ENCODE peak calls at places on chromosomes 2 and 18, in seven cellular contexts. H is substantia nigra, B is kidney, V is neuronal stem cell, I is tibial nerve, J is left ventricle myocardium inferior, G is MM.1S. Z is an unnamed sample.

GRCh38 chr2:185074156-185074555 is 475.8 kb downstream of the ZNF804A start:
- DNase-seq in H (no peak), B (no peak), V (no peak), I (no peak), J (no peak), G (no peak), Z (no peak)

GRCh38 chr2:28325567-28326468 is 66.8 kb upstream of the FOSL2 start:
- DNase-seq in H (no peak), B (peak), V (no peak), I (no peak), J (no peak), G (no peak), Z (no peak)

GRCh38 chr18:24600076-24600654 is 139.7 kb downstream of the HRH4 start:
- DNase-seq in H (no peak), B (no peak), V (peak), I (peak), J (no peak), G (peak), Z (no peak)

GRCh38 chr2:172195836-172196376 is 93.2 kb upstream of the DLX2 start:
- DNase-seq in H (no peak), B (no peak), V (no peak), I (no peak), J (no peak), G (no peak), Z (no peak)

GRCh38 chr18:59148192-59148591 is 8.5 kb downstream of the SEC11C start:
- DNase-seq in H (no peak), B (no peak), V (no peak), I (no peak), J (no peak), G (no peak), Z (no peak)

GRCh38 chr18:37412757-37413156 is 152.8 kb downstream of the CELF4 start:
- DNase-seq in H (no peak), B (no peak), V (no peak), I (no peak), J (no peak), G (no peak), Z (no peak)

GRCh38 chr2:155062250-155062985 is 363.9 kb downstream of the KCNJ3 start:
- DNase-seq in H (no peak), B (no peak), V (no peak), I (no peak), J (no peak), G (no peak), Z (no peak)

GRCh38 chr2:172283476-172283875 is 143.9 kb upstream of the ITGA6 start:
- DNase-seq in H (no peak), B (no peak), V (no peak), I (no peak), J (no peak), G (no peak), Z (no peak)

GRCh38 chr2:160752475-160753330 is 259.1 kb upstream of the RBMS1 start:
- DNase-seq in H (no peak), B (no peak), V (no peak), I (no peak), J (no peak), G (no peak), Z (no peak)

GRCh38 chr2:110794390-110794789 is 62.0 kb downstream of the ACOXL start:
- DNase-seq in H (no peak), B (no peak), V (no peak), I (no peak), J (no peak), G (no peak), Z (no peak)

GRCh38 chr2:195520671-195521155 is 136.3 kb upstream of the SLC39A10 start:
- DNase-seq in H (no peak), B (no peak), V (no peak), I (no peak), J (no peak), G (no peak), Z (no peak)

GRCh38 chr2:234830853-234831252 is 121.0 kb upstream of the SH3BP4 start:
- DNase-seq in H (no peak), B (no peak), V (no peak), I (no peak), J (no peak), G (no peak), Z (no peak)

GRCh38 chr2:671072-671471 is 6.1 kb downstream of the TMEM18 start:
- DNase-seq in H (no peak), B (no peak), V (no peak), I (no peak), J (no peak), G (no peak), Z (no peak)

GRCh38 chr2:17306706-17307105 is 211.5 kb downstream of the RAD51AP2 start:
- DNase-seq in H (no peak), B (no peak), V (no peak), I (no peak), J (no peak), G (no peak), Z (no peak)

GRCh38 chr18:596288-596881 is 403 bp upstream of the CLUL1 start:
- DNase-seq in H (no peak), B (peak), V (peak), I (no peak), J (no peak), G (peak), Z (no peak)

GRCh38 chr2:204776781-204777559 is 231.7 kb downstream of the PARD3B start:
- DNase-seq in H (no peak), B (no peak), V (no peak), I (no peak), J (no peak), G (no peak), Z (no peak)

GRCh38 chr2:1518891-1519530 is 105.7 kb downstream of the TPO start:
- DNase-seq in H (no peak), B (peak), V (no peak), I (no peak), J (peak), G (no peak), Z (no peak)

GRCh38 chr2:96157649-96158553 is 12.7 kb upstream of the DUSP2 start:
- DNase-seq in H (no peak), B (no peak), V (no peak), I (no peak), J (no peak), G (no peak), Z (peak)

GRCh38 chr18:8989017-8989416 is 113.5 kb upstream of the NDUFV2 start:
- DNase-seq in H (no peak), B (no peak), V (no peak), I (no peak), J (no peak), G (no peak), Z (no peak)

GRCh38 chr2:10980886-10981425 is 69.2 kb downstream of the KCNF1 start:
- DNase-seq in H (no peak), B (no peak), V (no peak), I (no peak), J (no peak), G (no peak), Z (no peak)

GRCh38 chr2:96135621-96136020 is 2.7 kb downstream of the ASTL start:
- DNase-seq in H (no peak), B (peak), V (no peak), I (no peak), J (no peak), G (no peak), Z (peak)

GRCh38 chr2:139354518-139354917 is 574.3 kb upstream of the NXPH2 start:
- DNase-seq in H (no peak), B (no peak), V (no peak), I (no peak), J (no peak), G (peak), Z (no peak)

GRCh38 chr2:109525836-109526235 is 87.9 kb downstream of the SEPTIN10 start:
- DNase-seq in H (no peak), B (no peak), V (no peak), I (no peak), J (no peak), G (no peak), Z (no peak)

GRCh38 chr2:241344925-241345651 is 11.0 kb upstream of the FARP2 start:
- DNase-seq in H (no peak), B (no peak), V (no peak), I (no peak), J (no peak), G (no peak), Z (no peak)

GRCh38 chr2:138079976-138080375 is 115.7 kb downstream of the HNMT start:
- DNase-seq in H (no peak), B (no peak), V (no peak), I (no peak), J (no peak), G (no peak), Z (no peak)

GRCh38 chr2:40935349-40935748 is 483.5 kb upstream of the SLC8A1 start:
- DNase-seq in H (no peak), B (no peak), V (no peak), I (no peak), J (no peak), G (no peak), Z (no peak)

GRCh38 chr2:112712465-112712864 is 8.4 kb upstream of the NT5DC4 start:
- DNase-seq in H (no peak), B (no peak), V (no peak), I (no peak), J (no peak), G (no peak), Z (no peak)
- H3K27ac ChIP-seq in H (no peak), B (peak), V (no peak), I (no peak), J (no peak), G (no peak), Z (no peak)

GRCh38 chr2:203578511-203579130 is 43.5 kb upstream of the RAPH1 start:
- DNase-seq in H (no peak), B (no peak), V (no peak), I (no peak), J (no peak), G (no peak), Z (no peak)
- H3K27ac ChIP-seq in H (no peak), B (no peak), V (no peak), I (no peak), J (peak), G (peak), Z (no peak)

GRCh38 chr2:24457730-24458129 is 33.3 kb upstream of the NCOA1 start:
- DNase-seq in H (no peak), B (no peak), V (no peak), I (no peak), J (no peak), G (no peak), Z (no peak)
- H3K27ac ChIP-seq in H (no peak), B (no peak), V (no peak), I (no peak), J (no peak), G (no peak), Z (no peak)

GRCh38 chr18:2687390-2688001 is 32.0 kb downstream of the SMCHD1 start:
- DNase-seq in H (no peak), B (no peak), V (no peak), I (no peak), J (no peak), G (peak), Z (no peak)
- H3K27ac ChIP-seq in H (no peak), B (no peak), V (no peak), I (no peak), J (no peak), G (peak), Z (no peak)

GRCh38 chr2:36452279-36452678 is 96.7 kb downstream of the CRIM1 start:
- DNase-seq in H (no peak), B (no peak), V (no peak), I (no peak), J (no peak), G (no peak), Z (no peak)

GRCh38 chr2:36449943-36450392 is 94.4 kb downstream of the CRIM1 start:
- DNase-seq in H (no peak), B (no peak), V (no peak), I (no peak), J (no peak), G (no peak), Z (no peak)

GRCh38 chr2:36451512-36451911 is 95.9 kb downstream of the CRIM1 start:
- DNase-seq in H (no peak), B (no peak), V (no peak), I (no peak), J (no peak), G (no peak), Z (no peak)

GRCh38 chr2:36449213-36449612 is 93.6 kb downstream of the CRIM1 start:
- DNase-seq in H (no peak), B (no peak), V (no peak), I (no peak), J (no peak), G (no peak), Z (no peak)

GRCh38 chr2:36450466-36451196 is 95.1 kb downstream of the CRIM1 start:
- DNase-seq in H (no peak), B (no peak), V (no peak), I (no peak), J (no peak), G (no peak), Z (no peak)
- H3K27ac ChIP-seq in H (no peak), B (no peak), V (no peak), I (peak), J (peak), G (no peak), Z (no peak)

GRCh38 chr2:217978536-217979150 is 24.2 kb downstream of the TNS1 start:
- DNase-seq in H (no peak), B (peak), V (no peak), I (no peak), J (no peak), G (no peak), Z (no peak)

GRCh38 chr2:217977840-217978535 is 24.8 kb downstream of the TNS1 start:
- DNase-seq in H (no peak), B (no peak), V (no peak), I (no peak), J (no peak), G (no peak), Z (no peak)

GRCh38 chr2:217980036-217980435 is 22.8 kb downstream of the TNS1 start:
- DNase-seq in H (no peak), B (peak), V (no peak), I (no peak), J (no peak), G (no peak), Z (no peak)

GRCh38 chr2:217980591-217980990 is 22.2 kb downstream of the TNS1 start:
- DNase-seq in H (no peak), B (no peak), V (no peak), I (no peak), J (no peak), G (no peak), Z (no peak)

DNA sequence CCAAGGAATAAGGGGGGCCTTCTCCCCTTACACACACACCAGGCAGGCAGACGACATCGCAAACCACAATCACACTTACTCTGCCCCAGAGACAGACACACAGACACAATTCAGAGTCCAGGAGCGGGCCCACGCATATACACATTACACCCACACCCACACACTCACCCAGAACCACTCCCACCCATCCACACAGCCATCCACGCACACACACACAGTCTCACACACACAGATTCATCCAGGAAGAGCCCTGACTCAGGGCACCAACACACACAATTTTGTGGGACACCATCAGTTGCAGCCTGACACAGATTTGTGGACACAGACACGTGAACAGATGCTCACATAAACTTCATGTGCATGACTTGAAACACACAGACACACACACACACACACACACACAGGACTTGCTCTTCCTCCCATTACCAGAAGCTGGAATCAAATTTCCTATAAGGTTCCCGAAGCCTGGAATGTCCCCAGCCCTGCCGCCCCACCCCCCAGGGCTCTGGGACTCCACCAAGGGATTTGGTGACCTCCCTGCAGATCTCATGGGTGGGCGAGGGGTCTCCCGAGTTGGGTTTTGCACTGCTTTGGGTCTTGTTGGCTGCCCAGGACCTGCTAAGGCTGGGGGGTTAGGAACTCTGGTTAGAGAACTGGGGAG is 23.5 kb downstream of the TNS1 start:
- DNase-seq in H (no peak), B (peak), V (no peak), I (no peak), J (no peak), G (no peak), Z (no peak)
- H3K27ac ChIP-seq in H (no peak), B (peak), V (no peak), I (peak), J (peak), G (no peak), Z (no peak)

DNA sequence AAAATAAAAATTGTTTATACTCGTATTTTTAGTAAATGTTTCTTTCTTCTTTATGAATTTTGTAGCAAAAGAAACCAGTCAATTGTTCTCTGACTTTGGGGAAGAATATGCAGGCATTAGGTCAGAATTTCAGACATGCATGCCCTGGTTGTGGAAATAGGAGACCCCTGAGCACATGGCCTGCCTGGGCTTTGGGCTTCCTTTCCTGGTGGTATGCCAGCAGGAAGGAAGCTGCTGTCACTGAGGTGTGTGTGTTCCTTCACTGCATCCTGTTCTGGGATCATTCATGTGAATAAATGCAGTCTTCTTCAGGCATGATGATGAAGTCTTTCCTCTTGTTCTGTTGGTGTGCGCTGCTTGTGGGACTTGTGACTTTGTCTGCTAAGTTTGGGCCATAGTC is 920.2 kb upstream of the VRK2 start:
- DNase-seq in H (no peak), B (no peak), V (no peak), I (no peak), J (no peak), G (no peak), Z (no peak)
- H3K27ac ChIP-seq in H (no peak), B (no peak), V (no peak), I (no peak), J (no peak), G (no peak), Z (no peak)

DNA sequence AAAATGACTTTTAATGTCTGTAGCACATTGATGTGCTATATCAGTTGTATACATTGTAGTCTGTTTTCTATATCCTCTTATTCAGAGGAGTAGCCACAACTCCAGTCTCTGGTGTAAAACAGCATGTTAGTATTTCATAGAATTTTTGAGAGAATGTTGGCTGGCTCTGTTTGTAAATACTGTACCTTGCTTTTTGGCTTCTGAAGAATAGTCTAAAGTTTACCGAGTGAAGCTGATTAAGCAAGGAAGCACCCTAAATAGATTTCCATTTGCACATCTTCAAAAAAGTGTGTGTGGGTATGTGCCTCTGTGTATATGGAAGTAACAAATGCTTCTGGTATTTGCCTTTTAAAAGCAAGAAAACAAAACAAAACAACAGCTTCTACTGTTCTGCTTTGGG is 50.5 kb downstream of the MAP4K4 start:
- DNase-seq in H (no peak), B (no peak), V (no peak), I (no peak), J (no peak), G (no peak), Z (no peak)
- H3K27ac ChIP-seq in H (peak), B (no peak), V (no peak), I (peak), J (no peak), G (no peak), Z (no peak)